ENCODE peak calls at places on chromosomes 11 and 22, in five cellular contexts. One of them, this sample, is unnamed.

GRCh38 chr22:39528080-39528661 is 4.4 kb downstream of the RPS19BP1 start:
- DNase-seq in HepG2: no peak
- DNase-seq in GM23338: no peak
- DNase-seq in K562: no peak
- DNase-seq in GM12878: no peak
- DNase-seq in this sample: no peak

GRCh38 chr11:10181811-10182210 is 112.2 kb downstream of the SBF2 start:
- DNase-seq in HepG2: peak
- DNase-seq in GM23338: peak
- DNase-seq in K562: no peak
- DNase-seq in GM12878: no peak
- DNase-seq in this sample: no peak

GRCh38 chr11:73189723-73190556 is 28.1 kb upstream of the P2RY2 start:
- DNase-seq in HepG2: no peak
- DNase-seq in GM23338: no peak
- DNase-seq in K562: no peak
- DNase-seq in GM12878: no peak
- DNase-seq in this sample: no peak

GRCh38 chr22:49018601-49019000 is 809.1 kb downstream of the BRD1 start:
- DNase-seq in HepG2: no peak
- DNase-seq in GM23338: no peak
- DNase-seq in K562: no peak
- DNase-seq in GM12878: no peak
- DNase-seq in this sample: peak

GRCh38 chr11:71999813-72000590 is 1.3 kb downstream of the IL18BP start:
- DNase-seq in HepG2: no peak
- DNase-seq in GM23338: no peak
- DNase-seq in K562: peak
- DNase-seq in GM12878: no peak
- DNase-seq in this sample: no peak

GRCh38 chr22:50696251-50696798 is 23.7 kb downstream of the SHANK3 start:
- DNase-seq in HepG2: no peak
- DNase-seq in GM23338: no peak
- DNase-seq in K562: no peak
- DNase-seq in GM12878: no peak
- DNase-seq in this sample: no peak

GRCh38 chr11:114262681-114263509 is 33.3 kb upstream of the NNMT start:
- DNase-seq in HepG2: peak
- DNase-seq in GM23338: peak
- DNase-seq in K562: peak
- DNase-seq in GM12878: no peak
- DNase-seq in this sample: no peak

GRCh38 chr22:19968450-19968891 is 26.9 kb upstream of the TXNRD2 start:
- DNase-seq in HepG2: no peak
- DNase-seq in GM23338: no peak
- DNase-seq in K562: no peak
- DNase-seq in GM12878: no peak
- DNase-seq in this sample: no peak

GRCh38 chr11:43905788-43906187 is 25.2 kb downstream of the ALKBH3 start:
- DNase-seq in HepG2: no peak
- DNase-seq in GM23338: no peak
- DNase-seq in K562: no peak
- DNase-seq in GM12878: no peak
- DNase-seq in this sample: no peak

GRCh38 chr22:31276426-31277167 is 15.7 kb downstream of the PIK3IP1 start:
- DNase-seq in HepG2: no peak
- DNase-seq in GM23338: no peak
- DNase-seq in K562: no peak
- DNase-seq in GM12878: no peak
- DNase-seq in this sample: no peak

GRCh38 chr11:133078012-133078411 is 454.3 kb downstream of the OPCML start:
- DNase-seq in HepG2: no peak
- DNase-seq in GM23338: no peak
- DNase-seq in K562: no peak
- DNase-seq in GM12878: no peak
- DNase-seq in this sample: no peak

GRCh38 chr11:72257551-72257950 is 13.6 kb upstream of the PHOX2A start:
- DNase-seq in HepG2: no peak
- DNase-seq in GM23338: no peak
- DNase-seq in K562: no peak
- DNase-seq in GM12878: no peak
- DNase-seq in this sample: no peak

GRCh38 chr11:129895126-129896041 is at the start of gene NFRKB:
- DNase-seq in HepG2: peak
- DNase-seq in GM23338: peak
- DNase-seq in K562: peak
- DNase-seq in GM12878: peak
- DNase-seq in this sample: peak

GRCh38 chr11:64234840-64235379 is 526 bp downstream of the VEGFB start:
- DNase-seq in HepG2: no peak
- DNase-seq in GM23338: peak
- DNase-seq in K562: peak
- DNase-seq in GM12878: no peak
- DNase-seq in this sample: no peak

GRCh38 chr11:125330462-125331325 is 165.4 kb downstream of the FEZ1 start:
- DNase-seq in HepG2: no peak
- DNase-seq in GM23338: no peak
- DNase-seq in K562: no peak
- DNase-seq in GM12878: no peak
- DNase-seq in this sample: no peak

GRCh38 chr11:69950120-69950519 is 128.0 kb upstream of the ANO1 start:
- DNase-seq in HepG2: peak
- DNase-seq in GM23338: peak
- DNase-seq in K562: peak
- DNase-seq in GM12878: no peak
- DNase-seq in this sample: peak

GRCh38 chr11:60982184-60982583 is 10.7 kb downstream of the CD6 start:
- DNase-seq in HepG2: no peak
- DNase-seq in GM23338: no peak
- DNase-seq in K562: no peak
- DNase-seq in GM12878: no peak
- DNase-seq in this sample: no peak

GRCh38 chr11:130127509-130127908 is 32.1 kb upstream of the ST14 start:
- DNase-seq in HepG2: no peak
- DNase-seq in GM23338: no peak
- DNase-seq in K562: no peak
- DNase-seq in GM12878: no peak
- DNase-seq in this sample: no peak

GRCh38 chr22:38308791-38309498 is 8.3 kb downstream of the CSNK1E start:
- DNase-seq in HepG2: no peak
- DNase-seq in GM23338: no peak
- DNase-seq in K562: no peak
- DNase-seq in GM12878: no peak
- DNase-seq in this sample: no peak

GRCh38 chr11:127644366-127644765 is 643.8 kb upstream of the KIRREL3 start:
- DNase-seq in HepG2: no peak
- DNase-seq in GM23338: no peak
- DNase-seq in K562: no peak
- DNase-seq in GM12878: no peak
- DNase-seq in this sample: no peak
- TF ChIP-seq CREB1 in HepG2: no peak
- TF ChIP-seq CREB1 in GM23338: no peak
- TF ChIP-seq CREB1 in K562: no peak
- TF ChIP-seq CREB1 in GM12878: no peak
- TF ChIP-seq CREB1 in this sample: no peak

GRCh38 chr11:75429902-75430691 is 2.9 kb downstream of the KLHL35 start:
- DNase-seq in HepG2: no peak
- DNase-seq in GM23338: peak
- DNase-seq in K562: no peak
- DNase-seq in GM12878: no peak
- DNase-seq in this sample: peak
- TF ChIP-seq EZH2 in HepG2: no peak
- TF ChIP-seq EZH2 in GM23338: no peak
- TF ChIP-seq EZH2 in K562: no peak
- TF ChIP-seq EZH2 in GM12878: no peak
- TF ChIP-seq EZH2 in this sample: peak

GRCh38 chr11:65427691-65428577 is 5.3 kb downstream of the NEAT1 start:
- DNase-seq in HepG2: no peak
- DNase-seq in GM23338: no peak
- DNase-seq in K562: no peak
- DNase-seq in GM12878: no peak
- DNase-seq in this sample: no peak

GRCh38 chr11:65428578-65429068 is 6.0 kb downstream of the NEAT1 start:
- DNase-seq in HepG2: no peak
- DNase-seq in GM23338: peak
- DNase-seq in K562: no peak
- DNase-seq in GM12878: no peak
- DNase-seq in this sample: no peak

GRCh38 chr11:65425971-65426838 is 3.6 kb downstream of the NEAT1 start:
- DNase-seq in HepG2: no peak
- DNase-seq in GM23338: no peak
- DNase-seq in K562: no peak
- DNase-seq in GM12878: no peak
- DNase-seq in this sample: no peak

GRCh38 chr11:65425105-65425970 is 2.7 kb downstream of the NEAT1 start:
- DNase-seq in HepG2: no peak
- DNase-seq in GM23338: peak
- DNase-seq in K562: no peak
- DNase-seq in GM12878: no peak
- DNase-seq in this sample: no peak

DNA sequence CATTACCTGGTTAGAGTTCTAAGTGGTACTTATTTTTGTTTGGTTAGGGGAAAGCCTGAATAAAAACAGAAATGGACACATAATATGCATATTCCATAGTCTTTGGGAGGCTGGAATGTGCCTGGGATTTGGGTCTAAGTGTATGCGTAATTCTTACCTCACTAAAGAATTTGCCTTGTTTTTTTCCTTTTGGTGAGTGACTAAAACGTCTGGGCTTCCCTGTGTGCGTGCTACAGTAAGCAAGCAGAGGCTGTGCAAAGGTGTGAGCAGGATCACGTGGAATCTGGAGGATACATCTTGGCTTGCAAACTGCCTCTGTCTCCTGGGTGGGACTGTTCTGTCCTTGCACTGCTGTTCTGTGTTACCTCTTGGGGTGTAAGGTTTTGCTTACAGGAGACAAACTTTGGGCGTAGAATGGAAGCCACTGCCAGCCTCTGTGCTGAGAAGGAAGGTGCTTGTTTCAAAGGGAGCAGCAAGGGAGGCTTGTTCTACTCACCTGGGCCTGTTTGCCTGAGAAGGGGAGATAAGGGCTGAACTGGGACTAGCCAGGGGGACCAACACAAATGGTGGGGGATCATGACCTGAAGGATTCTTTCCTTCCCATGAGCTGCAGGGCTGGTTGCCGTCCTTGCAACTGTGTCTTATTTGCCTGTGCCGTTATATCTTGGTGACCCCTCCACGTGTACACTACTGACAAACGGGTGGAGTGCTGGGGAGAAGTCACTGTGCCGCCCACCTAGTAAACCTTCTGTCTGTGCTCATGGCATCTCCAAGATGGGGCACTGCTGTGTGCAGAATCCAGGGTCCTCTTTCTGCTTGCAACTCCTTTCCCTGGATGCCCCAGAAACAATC is 4.5 kb downstream of the NEAT1 start:
- DNase-seq in HepG2: no peak
- DNase-seq in GM23338: peak
- DNase-seq in K562: no peak
- DNase-seq in GM12878: no peak
- DNase-seq in this sample: no peak
- TF ChIP-seq POLR2AphosphoS5 in HepG2: peak
- TF ChIP-seq POLR2AphosphoS5 in GM23338: peak
- TF ChIP-seq POLR2AphosphoS5 in K562: peak
- TF ChIP-seq POLR2AphosphoS5 in GM12878: peak
- TF ChIP-seq POLR2AphosphoS5 in this sample: peak

DNA sequence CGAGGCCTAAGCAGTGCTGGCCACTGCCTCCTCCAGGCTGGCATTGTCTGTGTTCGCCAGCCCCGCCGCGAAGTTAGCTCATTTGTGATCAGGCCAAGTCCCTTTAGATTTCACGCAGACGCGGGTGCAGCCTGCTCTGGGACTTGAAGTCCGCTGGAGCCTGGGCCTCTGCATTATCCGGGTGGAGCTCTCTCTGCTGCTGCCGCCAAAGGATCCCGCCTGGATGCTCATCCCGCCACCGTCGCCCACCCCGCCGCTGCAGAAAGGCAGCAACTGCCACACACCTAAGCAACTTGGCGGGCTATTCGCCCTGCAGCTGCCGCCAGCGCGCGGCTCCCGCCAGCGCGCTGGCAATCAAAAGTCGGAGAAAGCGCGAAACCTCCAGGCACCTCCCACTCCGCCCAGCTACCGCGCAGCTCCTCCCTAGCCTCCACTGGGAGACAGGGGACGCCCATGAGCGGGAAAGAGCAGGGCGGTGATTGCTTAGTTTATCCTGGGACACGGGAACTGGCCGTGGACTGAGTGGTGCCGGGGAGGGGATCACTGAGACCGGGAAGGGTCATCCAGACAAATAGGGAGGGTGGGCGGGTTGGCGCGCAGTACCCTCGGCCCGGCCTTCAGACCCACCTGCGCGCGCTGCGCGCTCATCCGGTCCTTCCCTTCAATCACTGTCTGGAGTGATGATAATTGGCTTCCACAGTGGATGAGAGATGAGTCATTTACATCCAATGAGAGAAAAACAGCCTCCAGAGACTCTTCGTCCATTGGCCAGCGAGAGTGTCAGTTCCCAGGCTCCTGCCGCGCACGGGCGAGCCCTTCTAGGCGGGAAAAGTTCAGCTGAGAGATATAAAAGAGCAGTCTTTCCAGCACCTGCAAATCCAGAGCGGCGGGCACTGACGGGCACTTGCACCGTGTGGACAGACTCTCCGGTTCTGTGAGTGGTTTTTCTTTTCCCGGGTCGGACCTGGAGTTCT is at the start of gene FAM111B:
- DNase-seq in HepG2: peak
- DNase-seq in GM23338: peak
- DNase-seq in K562: peak
- DNase-seq in GM12878: peak
- DNase-seq in this sample: peak
- TF ChIP-seq CREB1 in HepG2: peak
- TF ChIP-seq CREB1 in GM23338: no peak
- TF ChIP-seq CREB1 in K562: no peak
- TF ChIP-seq CREB1 in GM12878: peak
- TF ChIP-seq CREB1 in this sample: no peak

GRCh38 chr11:8735094-8735493 is 52.5 kb downstream of the RPL27A start:
- DNase-seq in HepG2: no peak
- DNase-seq in GM23338: no peak
- DNase-seq in K562: no peak
- DNase-seq in GM12878: no peak
- DNase-seq in this sample: no peak
- TF ChIP-seq EZH2 in HepG2: no peak
- TF ChIP-seq EZH2 in GM23338: no peak
- TF ChIP-seq EZH2 in K562: no peak
- TF ChIP-seq EZH2 in GM12878: no peak
- TF ChIP-seq EZH2 in this sample: no peak

GRCh38 chr11:94588366-94588952 is 21.3 kb downstream of the PIWIL4 start:
- DNase-seq in HepG2: no peak
- DNase-seq in GM23338: no peak
- DNase-seq in K562: no peak
- DNase-seq in GM12878: no peak
- DNase-seq in this sample: no peak
- TF ChIP-seq POLR2AphosphoS5 in HepG2: no peak
- TF ChIP-seq POLR2AphosphoS5 in GM23338: no peak
- TF ChIP-seq POLR2AphosphoS5 in K562: no peak
- TF ChIP-seq POLR2AphosphoS5 in GM12878: no peak
- TF ChIP-seq POLR2AphosphoS5 in this sample: no peak

This sample was measured in H1.